ENCODE peak calls at places on chromosome 2, in nine cellular contexts. G is osteoblast, I is body of pancreas, F is stomach, P is mammary epithelial cell, N is heart left ventricle, M is A673, W is ovary, T is OCI-LY7. O is an unnamed sample. For H3K4me1, the result is how much of the 10 kb centered on the place peaks cover.

GRCh38 chr2:949894-950626 is 589 bp upstream of the SNTG2 start:
- DNase-seq in G (peak), P (no peak), I (no peak), F (no peak), N (no peak), M (no peak), T (no peak), W (no peak), O (no peak)

GRCh38 chr2:99881901-99882591 is 260.3 kb downstream of the AFF3 start:
- DNase-seq in W (no peak), M (peak), P (peak), N (no peak), G (peak), F (no peak), I (no peak), T (peak), O (no peak)

GRCh38 chr2:9753665-9754531 is 89.4 kb upstream of the TAF1B start:
- DNase-seq in P (peak), M (no peak), N (no peak), G (peak), I (no peak), T (no peak), W (no peak), F (peak), O (no peak)

GRCh38 chr2:158717366-158718195 is 77.5 kb upstream of the DAPL1 start:
- DNase-seq in G (no peak), W (no peak), P (no peak), M (no peak), F (no peak), I (no peak), T (no peak), N (no peak), O (no peak)

GRCh38 chr2:65298089-65298488 is 70.5 kb downstream of the ACTR2 start:
- DNase-seq in T (no peak), I (no peak), N (no peak), P (no peak), G (no peak), W (no peak), M (no peak), F (no peak), O (no peak)

GRCh38 chr2:69629921-69630608 is 13.5 kb downstream of the AAK1 start:
- DNase-seq in M (no peak), N (no peak), W (no peak), P (no peak), I (no peak), G (no peak), T (no peak), F (no peak), O (no peak)

GRCh38 chr2:112691761-112692370 is 29.0 kb upstream of the NT5DC4 start:
- DNase-seq in T (no peak), N (no peak), I (no peak), F (no peak), P (no peak), W (no peak), M (no peak), G (no peak), O (no peak)

GRCh38 chr2:229715895-229716507 is 1.6 kb upstream of the DNER start:
- DNase-seq in I (peak), P (peak), G (no peak), T (peak), F (no peak), N (no peak), W (no peak), M (peak), O (peak)

GRCh38 chr2:224257176-224257575 is 144.7 kb downstream of the FAM124B start:
- DNase-seq in I (no peak), G (no peak), F (no peak), M (no peak), W (no peak), P (no peak), T (no peak), N (no peak), O (no peak)

GRCh38 chr2:11264007-11264406 is 80.4 kb downstream of the ROCK2 start:
- DNase-seq in P (no peak), N (no peak), F (no peak), G (no peak), M (no peak), T (no peak), W (no peak), I (no peak), O (no peak)

GRCh38 chr2:72887032-72887835 is at the start of gene SPR:
- DNase-seq in W (peak), I (peak), G (peak), T (no peak), N (peak), F (peak), M (peak), P (peak), O (peak)

GRCh38 chr2:71801969-71802368 is 345.7 kb downstream of the CYP26B1 start:
- DNase-seq in I (peak), N (peak), T (no peak), G (peak), W (no peak), F (no peak), P (peak), M (peak), O (peak)

GRCh38 chr2:23386422-23387220 is 1.6 kb downstream of the KLHL29 start:
- DNase-seq in T (no peak), I (no peak), M (peak), N (no peak), F (no peak), W (no peak), P (peak), G (peak), O (peak)

GRCh38 chr2:26772064-26773001 is 8.2 kb downstream of the SLC35F6 start:
- DNase-seq in M (no peak), F (peak), P (peak), G (peak), W (peak), I (peak), T (no peak), N (peak), O (no peak)

GRCh38 chr2:23235292-23235691 is 149.7 kb upstream of the KLHL29 start:
- DNase-seq in W (no peak), N (no peak), I (no peak), T (no peak), G (peak), P (no peak), M (no peak), F (no peak), O (no peak)

GRCh38 chr2:17208511-17208910 is 309.7 kb downstream of the RAD51AP2 start:
- DNase-seq in G (no peak), F (no peak), W (no peak), N (no peak), P (peak), I (no peak), T (no peak), M (no peak), O (no peak)

GRCh38 chr2:207772081-207772843 is 2.6 kb upstream of the FZD5 start:
- DNase-seq in N (no peak), P (no peak), F (no peak), I (no peak), G (no peak), T (no peak), W (peak), M (peak), O (no peak)

GRCh38 chr2:206064077-206064476 is 21.9 kb downstream of the INO80D start:
- DNase-seq in G (no peak), W (no peak), N (no peak), I (no peak), T (no peak), F (no peak), P (no peak), M (no peak), O (no peak)

DNA sequence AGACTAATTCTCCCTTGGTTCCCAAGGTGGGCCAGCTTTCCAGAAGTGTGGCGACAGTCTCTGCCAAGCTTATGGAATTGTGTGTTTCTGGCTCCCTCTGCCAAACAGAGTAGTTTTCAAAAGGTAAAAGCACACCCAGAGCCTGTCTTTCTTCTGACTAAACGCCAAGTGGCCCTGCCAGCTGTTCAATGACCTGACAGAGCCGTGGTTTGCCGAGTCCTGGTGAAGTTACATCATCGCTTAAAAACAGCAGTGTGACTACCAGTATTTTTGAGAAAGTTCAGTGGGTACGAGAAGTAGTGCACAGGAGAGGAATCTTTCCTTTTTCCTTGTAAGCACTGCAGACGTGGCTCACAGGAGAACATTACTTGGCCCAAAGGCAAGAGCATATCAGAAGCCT is 1.9 kb downstream of the PER2 start:
- DNase-seq in I (peak), F (peak), T (no peak), M (no peak), G (peak), P (peak), N (no peak), W (peak), O (no peak)
- H3K4me3 ChIP-seq in I (no peak), F (peak), T (no peak), M (no peak), G (peak), P (no peak), N (peak), W (no peak), O (no peak)

GRCh38 chr2:237731663-237732062 is 66.9 kb upstream of the RBM44 start:
- DNase-seq in M (peak), T (no peak), P (peak), F (no peak), N (no peak), I (no peak), W (no peak), G (peak), O (peak)

GRCh38 chr2:237732070-237732469 is 66.5 kb upstream of the RBM44 start:
- DNase-seq in M (no peak), W (no peak), P (no peak), T (no peak), I (no peak), N (no peak), F (no peak), G (no peak), O (no peak)

GRCh38 chr2:237734905-237735623 is 63.5 kb upstream of the RBM44 start:
- DNase-seq in P (no peak), W (no peak), N (peak), M (no peak), G (peak), I (no peak), F (no peak), T (no peak), O (no peak)

GRCh38 chr2:237733677-237734300 is 64.8 kb upstream of the RBM44 start:
- DNase-seq in F (peak), P (no peak), T (no peak), W (no peak), M (no peak), N (no peak), G (peak), I (no peak), O (peak)

DNA sequence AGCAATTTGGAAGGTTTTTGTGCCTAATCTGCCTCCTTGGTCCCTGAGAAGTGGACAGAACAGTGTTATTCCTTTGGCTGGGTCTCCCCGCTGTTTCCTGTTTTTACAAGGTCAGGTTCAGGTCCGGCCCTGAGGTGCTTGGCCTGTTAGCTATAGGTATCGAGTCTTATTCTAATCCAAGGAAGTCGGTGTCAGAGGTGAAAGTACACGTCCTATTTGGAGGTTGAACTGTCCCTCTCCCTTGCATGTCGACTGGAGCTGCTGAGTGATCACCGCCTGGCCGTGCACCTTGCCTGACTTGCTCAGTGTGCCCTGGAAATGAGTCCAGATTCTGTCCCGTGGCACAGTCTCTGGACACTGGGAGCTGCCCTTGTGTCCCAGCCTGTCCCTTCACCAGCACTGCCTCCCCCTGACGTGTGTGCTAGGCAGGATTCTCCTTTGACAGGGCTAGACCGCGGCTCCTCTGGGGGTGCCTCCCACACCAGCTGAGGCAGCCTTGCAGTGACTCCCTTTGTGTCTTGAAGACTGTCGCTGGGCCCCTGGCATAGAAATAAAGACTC is 65.7 kb upstream of the RBM44 start:
- DNase-seq in T (no peak), G (peak), W (peak), I (no peak), F (no peak), N (peak), P (no peak), M (no peak), O (peak)
- H3K4me1 ChIP-seq in T (under half), G (under half), W (under half), I (under half), F (half or more), N (half or more), P (under half), M (under half), O (under half)

GRCh38 chr2:74142340-74142739 is 5.4 kb downstream of the BOLA3 start:
- DNase-seq in P (no peak), I (no peak), W (no peak), M (peak), N (no peak), T (peak), G (no peak), F (no peak), O (no peak)
- TF ChIP-seq CTCF in P (no peak), I (no peak), W (no peak), M (peak), N (no peak), T (peak), G (peak), F (no peak), O (peak)

DNA sequence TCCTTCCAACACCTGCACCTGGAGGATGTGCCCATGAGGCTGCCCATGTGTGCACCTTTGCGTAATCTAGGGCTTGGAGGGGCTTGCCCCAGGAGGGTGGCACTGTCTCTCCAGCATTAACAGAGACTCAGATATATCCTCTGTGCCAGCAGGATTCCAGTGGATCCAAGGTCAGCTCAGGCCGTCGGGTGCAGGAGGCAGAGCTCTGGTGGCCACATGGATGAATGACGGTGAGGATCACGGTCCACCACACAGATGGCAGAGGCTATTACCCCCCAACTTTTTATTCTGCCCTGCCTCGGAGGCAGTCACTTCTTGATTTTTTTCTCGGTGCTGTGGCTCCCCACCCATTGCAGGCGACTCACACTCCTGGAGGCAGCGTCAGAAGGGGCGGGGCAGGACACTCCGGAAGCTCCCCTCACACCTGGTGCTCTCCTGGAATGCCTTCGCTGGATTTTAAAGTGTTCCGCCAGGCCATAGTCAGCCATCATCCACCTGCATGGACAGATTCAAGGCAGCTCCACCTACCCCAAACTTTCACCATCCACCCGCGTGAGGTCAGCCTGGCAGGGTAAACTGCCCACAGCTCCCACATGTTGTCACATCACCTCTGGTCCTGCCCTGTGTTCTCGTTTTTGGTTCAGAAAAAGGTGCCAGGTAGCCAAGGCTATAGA is 602.9 kb upstream of the RAB6C start:
- DNase-seq in M (no peak), W (no peak), G (no peak), P (no peak), N (no peak), I (no peak), F (no peak), T (no peak), O (no peak)
- H3K4me3 ChIP-seq in M (no peak), W (no peak), G (no peak), P (no peak), N (no peak), I (no peak), F (no peak), T (no peak), O (no peak)